ENCODE peak calls at places on chromosomes 5 and 9, in ten cellular contexts. One of them, this sample, is unnamed.

GRCh38 chr5:96648598-96648997 is 13.6 kb upstream of the CAST start:
- DNase-seq in HuH-7.5: no peak
- DNase-seq in naive thymus-derived CD8-positive, alpha-beta T cell: no peak
- DNase-seq in neuronal stem cell: no peak
- DNase-seq in left cardiac atrium: no peak
- DNase-seq in astrocyte of the spinal cord: no peak
- DNase-seq in right atrium auricular region: no peak
- DNase-seq in mucosa of gallbladder: no peak
- DNase-seq in upper lobe of right lung: no peak
- DNase-seq in GM03348: no peak
- DNase-seq in this sample: no peak

GRCh38 chr9:89178162-89179120 is at the start of gene SHC3:
- DNase-seq in HuH-7.5: no peak
- DNase-seq in naive thymus-derived CD8-positive, alpha-beta T cell: no peak
- DNase-seq in neuronal stem cell: peak
- DNase-seq in left cardiac atrium: no peak
- DNase-seq in astrocyte of the spinal cord: peak
- DNase-seq in right atrium auricular region: no peak
- DNase-seq in mucosa of gallbladder: no peak
- DNase-seq in upper lobe of right lung: no peak
- DNase-seq in GM03348: peak
- DNase-seq in this sample: no peak

GRCh38 chr5:96222129-96222528 is 210.9 kb downstream of the PCSK1 start:
- DNase-seq in HuH-7.5: no peak
- DNase-seq in naive thymus-derived CD8-positive, alpha-beta T cell: no peak
- DNase-seq in neuronal stem cell: no peak
- DNase-seq in left cardiac atrium: no peak
- DNase-seq in astrocyte of the spinal cord: no peak
- DNase-seq in right atrium auricular region: no peak
- DNase-seq in mucosa of gallbladder: no peak
- DNase-seq in upper lobe of right lung: no peak
- DNase-seq in GM03348: no peak
- DNase-seq in this sample: no peak

GRCh38 chr5:39057745-39058144 is 16.5 kb downstream of the RICTOR start:
- DNase-seq in HuH-7.5: no peak
- DNase-seq in naive thymus-derived CD8-positive, alpha-beta T cell: no peak
- DNase-seq in neuronal stem cell: no peak
- DNase-seq in left cardiac atrium: no peak
- DNase-seq in astrocyte of the spinal cord: no peak
- DNase-seq in right atrium auricular region: no peak
- DNase-seq in mucosa of gallbladder: no peak
- DNase-seq in upper lobe of right lung: no peak
- DNase-seq in GM03348: no peak
- DNase-seq in this sample: no peak

GRCh38 chr9:111108946-111109345 is 70.7 kb upstream of the LPAR1 start:
- DNase-seq in HuH-7.5: no peak
- DNase-seq in naive thymus-derived CD8-positive, alpha-beta T cell: no peak
- DNase-seq in neuronal stem cell: no peak
- DNase-seq in left cardiac atrium: no peak
- DNase-seq in astrocyte of the spinal cord: peak
- DNase-seq in right atrium auricular region: no peak
- DNase-seq in mucosa of gallbladder: no peak
- DNase-seq in upper lobe of right lung: no peak
- DNase-seq in GM03348: peak
- DNase-seq in this sample: no peak

GRCh38 chr9:128610889-128611288 is 45.8 kb downstream of the DYNC2I2 start:
- DNase-seq in HuH-7.5: no peak
- DNase-seq in naive thymus-derived CD8-positive, alpha-beta T cell: no peak
- DNase-seq in neuronal stem cell: no peak
- DNase-seq in left cardiac atrium: no peak
- DNase-seq in astrocyte of the spinal cord: no peak
- DNase-seq in right atrium auricular region: no peak
- DNase-seq in mucosa of gallbladder: no peak
- DNase-seq in upper lobe of right lung: no peak
- DNase-seq in GM03348: no peak
- DNase-seq in this sample: no peak

GRCh38 chr5:10329808-10330481 is 22.2 kb upstream of the CMBL start:
- DNase-seq in HuH-7.5: no peak
- DNase-seq in naive thymus-derived CD8-positive, alpha-beta T cell: no peak
- DNase-seq in neuronal stem cell: no peak
- DNase-seq in left cardiac atrium: peak
- DNase-seq in astrocyte of the spinal cord: peak
- DNase-seq in right atrium auricular region: peak
- DNase-seq in mucosa of gallbladder: no peak
- DNase-seq in upper lobe of right lung: no peak
- DNase-seq in GM03348: peak
- DNase-seq in this sample: no peak

GRCh38 chr9:8852301-8852864 is 1052.8 kb upstream of the DMAC1 start:
- DNase-seq in HuH-7.5: no peak
- DNase-seq in naive thymus-derived CD8-positive, alpha-beta T cell: no peak
- DNase-seq in neuronal stem cell: no peak
- DNase-seq in left cardiac atrium: no peak
- DNase-seq in astrocyte of the spinal cord: no peak
- DNase-seq in right atrium auricular region: no peak
- DNase-seq in mucosa of gallbladder: no peak
- DNase-seq in upper lobe of right lung: no peak
- DNase-seq in GM03348: no peak
- DNase-seq in this sample: no peak

GRCh38 chr9:110606179-110606578 is 26.6 kb upstream of the SVEP1 start:
- DNase-seq in HuH-7.5: no peak
- DNase-seq in naive thymus-derived CD8-positive, alpha-beta T cell: no peak
- DNase-seq in neuronal stem cell: no peak
- DNase-seq in left cardiac atrium: no peak
- DNase-seq in astrocyte of the spinal cord: no peak
- DNase-seq in right atrium auricular region: no peak
- DNase-seq in mucosa of gallbladder: no peak
- DNase-seq in upper lobe of right lung: no peak
- DNase-seq in GM03348: no peak
- DNase-seq in this sample: no peak

GRCh38 chr9:125949721-125950465 is 202.7 kb downstream of the PBX3 start:
- DNase-seq in HuH-7.5: no peak
- DNase-seq in naive thymus-derived CD8-positive, alpha-beta T cell: no peak
- DNase-seq in neuronal stem cell: no peak
- DNase-seq in left cardiac atrium: no peak
- DNase-seq in astrocyte of the spinal cord: no peak
- DNase-seq in right atrium auricular region: no peak
- DNase-seq in mucosa of gallbladder: no peak
- DNase-seq in upper lobe of right lung: no peak
- DNase-seq in GM03348: no peak
- DNase-seq in this sample: no peak

GRCh38 chr5:157549954-157550549 is 25.5 kb downstream of the ADAM19 start:
- DNase-seq in HuH-7.5: no peak
- DNase-seq in naive thymus-derived CD8-positive, alpha-beta T cell: no peak
- DNase-seq in neuronal stem cell: no peak
- DNase-seq in left cardiac atrium: no peak
- DNase-seq in astrocyte of the spinal cord: peak
- DNase-seq in right atrium auricular region: no peak
- DNase-seq in mucosa of gallbladder: no peak
- DNase-seq in upper lobe of right lung: no peak
- DNase-seq in GM03348: no peak
- DNase-seq in this sample: no peak

GRCh38 chr9:99299214-99300102 is 77.4 kb downstream of the SEC61B start:
- DNase-seq in HuH-7.5: no peak
- DNase-seq in naive thymus-derived CD8-positive, alpha-beta T cell: no peak
- DNase-seq in neuronal stem cell: no peak
- DNase-seq in left cardiac atrium: no peak
- DNase-seq in astrocyte of the spinal cord: peak
- DNase-seq in right atrium auricular region: no peak
- DNase-seq in mucosa of gallbladder: no peak
- DNase-seq in upper lobe of right lung: no peak
- DNase-seq in GM03348: peak
- DNase-seq in this sample: no peak

GRCh38 chr5:152246401-152246800 is 158.7 kb downstream of the NMUR2 start:
- DNase-seq in HuH-7.5: no peak
- DNase-seq in naive thymus-derived CD8-positive, alpha-beta T cell: no peak
- DNase-seq in neuronal stem cell: peak
- DNase-seq in left cardiac atrium: peak
- DNase-seq in astrocyte of the spinal cord: peak
- DNase-seq in right atrium auricular region: no peak
- DNase-seq in mucosa of gallbladder: peak
- DNase-seq in upper lobe of right lung: no peak
- DNase-seq in GM03348: no peak
- DNase-seq in this sample: no peak

GRCh38 chr9:137460363-137461315 is 1.5 kb upstream of the NSMF start:
- DNase-seq in HuH-7.5: no peak
- DNase-seq in naive thymus-derived CD8-positive, alpha-beta T cell: no peak
- DNase-seq in neuronal stem cell: no peak
- DNase-seq in left cardiac atrium: peak
- DNase-seq in astrocyte of the spinal cord: no peak
- DNase-seq in right atrium auricular region: no peak
- DNase-seq in mucosa of gallbladder: no peak
- DNase-seq in upper lobe of right lung: peak
- DNase-seq in GM03348: no peak
- DNase-seq in this sample: no peak

GRCh38 chr5:84393969-84394368 is 9.3 kb upstream of the EDIL3 start:
- DNase-seq in HuH-7.5: no peak
- DNase-seq in naive thymus-derived CD8-positive, alpha-beta T cell: no peak
- DNase-seq in neuronal stem cell: no peak
- DNase-seq in left cardiac atrium: peak
- DNase-seq in astrocyte of the spinal cord: peak
- DNase-seq in right atrium auricular region: no peak
- DNase-seq in mucosa of gallbladder: no peak
- DNase-seq in upper lobe of right lung: no peak
- DNase-seq in GM03348: peak
- DNase-seq in this sample: no peak

GRCh38 chr9:4293293-4293931 is 6.5 kb downstream of the GLIS3 start:
- DNase-seq in HuH-7.5: no peak
- DNase-seq in naive thymus-derived CD8-positive, alpha-beta T cell: no peak
- DNase-seq in neuronal stem cell: no peak
- DNase-seq in left cardiac atrium: no peak
- DNase-seq in astrocyte of the spinal cord: peak
- DNase-seq in right atrium auricular region: peak
- DNase-seq in mucosa of gallbladder: no peak
- DNase-seq in upper lobe of right lung: no peak
- DNase-seq in GM03348: peak
- DNase-seq in this sample: no peak

GRCh38 chr5:174717826-174718455 is 6.4 kb upstream of the MSX2 start:
- DNase-seq in HuH-7.5: no peak
- DNase-seq in naive thymus-derived CD8-positive, alpha-beta T cell: no peak
- DNase-seq in neuronal stem cell: no peak
- DNase-seq in left cardiac atrium: no peak
- DNase-seq in astrocyte of the spinal cord: no peak
- DNase-seq in right atrium auricular region: no peak
- DNase-seq in mucosa of gallbladder: no peak
- DNase-seq in upper lobe of right lung: no peak
- DNase-seq in GM03348: no peak
- DNase-seq in this sample: no peak

GRCh38 chr5:61319388-61320146 is 12.5 kb upstream of the ZSWIM6 start:
- DNase-seq in HuH-7.5: no peak
- DNase-seq in naive thymus-derived CD8-positive, alpha-beta T cell: no peak
- DNase-seq in neuronal stem cell: peak
- DNase-seq in left cardiac atrium: no peak
- DNase-seq in astrocyte of the spinal cord: no peak
- DNase-seq in right atrium auricular region: no peak
- DNase-seq in mucosa of gallbladder: peak
- DNase-seq in upper lobe of right lung: no peak
- DNase-seq in GM03348: no peak
- DNase-seq in this sample: no peak

GRCh38 chr9:97848582-97849237 is 4.3 kb upstream of the FOXE1 start:
- DNase-seq in HuH-7.5: no peak
- DNase-seq in naive thymus-derived CD8-positive, alpha-beta T cell: no peak
- DNase-seq in neuronal stem cell: no peak
- DNase-seq in left cardiac atrium: no peak
- DNase-seq in astrocyte of the spinal cord: no peak
- DNase-seq in right atrium auricular region: no peak
- DNase-seq in mucosa of gallbladder: no peak
- DNase-seq in upper lobe of right lung: peak
- DNase-seq in GM03348: no peak
- DNase-seq in this sample: no peak

GRCh38 chr9:16828335-16829281 is 41.9 kb downstream of the BNC2 start:
- DNase-seq in HuH-7.5: no peak
- DNase-seq in naive thymus-derived CD8-positive, alpha-beta T cell: no peak
- DNase-seq in neuronal stem cell: peak
- DNase-seq in left cardiac atrium: peak
- DNase-seq in astrocyte of the spinal cord: peak
- DNase-seq in right atrium auricular region: no peak
- DNase-seq in mucosa of gallbladder: no peak
- DNase-seq in upper lobe of right lung: no peak
- DNase-seq in GM03348: peak
- DNase-seq in this sample: no peak

GRCh38 chr9:112203536-112203935 is 28.4 kb upstream of the SUSD1 start:
- DNase-seq in HuH-7.5: no peak
- DNase-seq in naive thymus-derived CD8-positive, alpha-beta T cell: no peak
- DNase-seq in neuronal stem cell: no peak
- DNase-seq in left cardiac atrium: no peak
- DNase-seq in astrocyte of the spinal cord: peak
- DNase-seq in right atrium auricular region: no peak
- DNase-seq in mucosa of gallbladder: no peak
- DNase-seq in upper lobe of right lung: no peak
- DNase-seq in GM03348: no peak
- DNase-seq in this sample: no peak

GRCh38 chr5:150178262-150178661 is 11.6 kb upstream of the SLC6A7 start:
- DNase-seq in HuH-7.5: no peak
- DNase-seq in naive thymus-derived CD8-positive, alpha-beta T cell: no peak
- DNase-seq in neuronal stem cell: no peak
- DNase-seq in left cardiac atrium: no peak
- DNase-seq in astrocyte of the spinal cord: no peak
- DNase-seq in right atrium auricular region: no peak
- DNase-seq in mucosa of gallbladder: no peak
- DNase-seq in upper lobe of right lung: no peak
- DNase-seq in GM03348: no peak
- DNase-seq in this sample: no peak

GRCh38 chr5:150431574-150431973 is 18.0 kb downstream of the RPS14 start:
- DNase-seq in HuH-7.5: no peak
- DNase-seq in naive thymus-derived CD8-positive, alpha-beta T cell: no peak
- DNase-seq in neuronal stem cell: no peak
- DNase-seq in left cardiac atrium: no peak
- DNase-seq in astrocyte of the spinal cord: no peak
- DNase-seq in right atrium auricular region: no peak
- DNase-seq in mucosa of gallbladder: no peak
- DNase-seq in upper lobe of right lung: no peak
- DNase-seq in GM03348: no peak
- DNase-seq in this sample: no peak

GRCh38 chr9:121598167-121599000 is 53.0 kb upstream of the DAB2IP start:
- DNase-seq in HuH-7.5: no peak
- DNase-seq in naive thymus-derived CD8-positive, alpha-beta T cell: no peak
- DNase-seq in neuronal stem cell: peak
- DNase-seq in left cardiac atrium: peak
- DNase-seq in astrocyte of the spinal cord: peak
- DNase-seq in right atrium auricular region: peak
- DNase-seq in mucosa of gallbladder: peak
- DNase-seq in upper lobe of right lung: peak
- DNase-seq in GM03348: peak
- DNase-seq in this sample: no peak

GRCh38 chr5:73497537-73498056 is 645 bp upstream of the BTF3 start:
- DNase-seq in HuH-7.5: no peak
- DNase-seq in naive thymus-derived CD8-positive, alpha-beta T cell: no peak
- DNase-seq in neuronal stem cell: no peak
- DNase-seq in left cardiac atrium: no peak
- DNase-seq in astrocyte of the spinal cord: no peak
- DNase-seq in right atrium auricular region: no peak
- DNase-seq in mucosa of gallbladder: no peak
- DNase-seq in upper lobe of right lung: no peak
- DNase-seq in GM03348: no peak
- DNase-seq in this sample: no peak

GRCh38 chr9:105976257-105976656 is 281.9 kb downstream of the TMEM38B start:
- DNase-seq in HuH-7.5: no peak
- DNase-seq in naive thymus-derived CD8-positive, alpha-beta T cell: no peak
- DNase-seq in neuronal stem cell: no peak
- DNase-seq in left cardiac atrium: no peak
- DNase-seq in astrocyte of the spinal cord: no peak
- DNase-seq in right atrium auricular region: no peak
- DNase-seq in mucosa of gallbladder: no peak
- DNase-seq in upper lobe of right lung: no peak
- DNase-seq in GM03348: no peak
- DNase-seq in this sample: no peak

GRCh38 chr5:179668404-179668803 is 12.4 kb downstream of the CBY3 start:
- DNase-seq in HuH-7.5: peak
- DNase-seq in naive thymus-derived CD8-positive, alpha-beta T cell: peak
- DNase-seq in neuronal stem cell: peak
- DNase-seq in left cardiac atrium: no peak
- DNase-seq in astrocyte of the spinal cord: peak
- DNase-seq in right atrium auricular region: no peak
- DNase-seq in mucosa of gallbladder: no peak
- DNase-seq in upper lobe of right lung: no peak
- DNase-seq in GM03348: peak
- DNase-seq in this sample: peak

This sample was measured in activated gamma-delta T cell treated with Interleukin-2 at 50 U/mL for 16 hours.